ENCODE peak calls at places on chromosome 11, in five cellular contexts. J is AG04450, Q is fibroblast of mammary gland, O is psoas muscle, L is tibial nerve. D is an unnamed sample.

GRCh38 chr11:113162590-113162961 is 151.8 kb upstream of the TTC12 start:
- DNase-seq in L (peak; percentile 27), O (no peak), J (no peak), Q (no peak), D (no peak)

GRCh38 chr11:17692931-17693330 is 26.4 kb upstream of the MYOD1 start:
- DNase-seq in L (no peak), J (no peak), Q (no peak), O (no peak), D (no peak)

GRCh38 chr11:30016588-30017363 is at the start of gene KCNA4:
- DNase-seq in J (no peak), L (no peak), Q (no peak), O (no peak), D (no peak)

GRCh38 chr11:116194156-116194904 is 578.5 kb downstream of the BUD13 start:
- DNase-seq in J (no peak), O (no peak), Q (no peak), L (no peak), D (no peak)

GRCh38 chr11:100739636-100740035 is 52.5 kb downstream of the ARHGAP42 start:
- DNase-seq in O (no peak), Q (peak; percentile 85), J (peak; percentile 78), L (no peak), D (peak; percentile 38)

GRCh38 chr11:7154881-7155344 is 66.1 kb downstream of the RBMXL2 start:
- DNase-seq in L (no peak), Q (peak; percentile 26), J (no peak), O (no peak), D (no peak)

GRCh38 chr11:8040261-8040920 is 40.6 kb upstream of the TUB start:
- DNase-seq in Q (peak; percentile 46), J (no peak), L (no peak), O (no peak), D (no peak)

GRCh38 chr11:70483077-70483861 is 84.9 kb downstream of the CTTN start:
- DNase-seq in O (no peak), Q (peak; percentile 74), L (no peak), J (peak; percentile 7), D (peak; percentile 69)

GRCh38 chr11:133134561-133135173 is 397.6 kb downstream of the OPCML start:
- DNase-seq in L (no peak), J (no peak), O (peak; percentile 32), Q (peak; percentile 19), D (peak; percentile 0)

GRCh38 chr11:68925613-68926012 is 21.9 kb downstream of the IGHMBP2 start:
- DNase-seq in J (no peak), O (no peak), Q (no peak), L (no peak), D (no peak)

GRCh38 chr11:114595571-114595970 is at the start of gene NXPE4:
- DNase-seq in Q (no peak), J (no peak), L (no peak), O (no peak), D (no peak)

GRCh38 chr11:114596175-114596919 is 761 bp upstream of the NXPE4 start:
- DNase-seq in O (no peak), J (no peak), L (no peak), Q (no peak), D (no peak)

GRCh38 chr11:114598461-114598860 is 2.9 kb upstream of the NXPE4 start:
- DNase-seq in Q (no peak), J (no peak), O (no peak), L (no peak), D (no peak)

GRCh38 chr11:114594703-114595102 is 883 bp downstream of the NXPE4 start:
- DNase-seq in J (no peak), Q (no peak), O (no peak), L (no peak), D (no peak)
- TF ChIP-seq CTCF in J (no peak), Q (no peak), O (no peak), L (no peak), D (no peak)

GRCh38 chr11:128772814-128773213 is 78.9 kb downstream of the FLI1 start:
- DNase-seq in Q (no peak), L (no peak), O (peak; percentile 39), J (no peak), D (no peak)

GRCh38 chr11:128767518-128767917 is 73.6 kb downstream of the FLI1 start:
- DNase-seq in Q (no peak), J (no peak), O (no peak), L (no peak), D (no peak)

GRCh38 chr11:128768876-128769275 is 75.0 kb downstream of the FLI1 start:
- DNase-seq in L (no peak), Q (no peak), J (no peak), O (no peak), D (no peak)

GRCh38 chr11:128774593-128774992 is 80.7 kb downstream of the FLI1 start:
- DNase-seq in J (no peak), O (no peak), L (no peak), Q (no peak), D (no peak)

GRCh38 chr11:128771102-128771501 is 77.2 kb downstream of the FLI1 start:
- DNase-seq in J (no peak), O (no peak), Q (no peak), L (no peak), D (no peak)
- TF ChIP-seq CTCF in J (no peak), O (no peak), Q (no peak), L (no peak), D (no peak)

GRCh38 chr11:45212566-45213315 is 66.3 kb downstream of the PRDM11 start:
- DNase-seq in J (no peak), Q (no peak), O (no peak), L (no peak), D (no peak)
- TF ChIP-seq CTCF in J (peak; percentile 16), Q (no peak), O (no peak), L (no peak), D (no peak)

GRCh38 chr11:12979928-12980689 is 29.0 kb upstream of the RASSF10 start:
- DNase-seq in L (no peak), J (no peak), Q (no peak), O (no peak), D (no peak)

GRCh38 chr11:12981879-12982531 is 27.1 kb upstream of the RASSF10 start:
- DNase-seq in J (no peak), Q (peak; percentile 18), L (no peak), O (no peak), D (peak; percentile 27)

GRCh38 chr11:12986194-12986898 is 22.8 kb upstream of the RASSF10 start:
- DNase-seq in L (no peak), J (no peak), O (no peak), Q (no peak), D (no peak)

DNA sequence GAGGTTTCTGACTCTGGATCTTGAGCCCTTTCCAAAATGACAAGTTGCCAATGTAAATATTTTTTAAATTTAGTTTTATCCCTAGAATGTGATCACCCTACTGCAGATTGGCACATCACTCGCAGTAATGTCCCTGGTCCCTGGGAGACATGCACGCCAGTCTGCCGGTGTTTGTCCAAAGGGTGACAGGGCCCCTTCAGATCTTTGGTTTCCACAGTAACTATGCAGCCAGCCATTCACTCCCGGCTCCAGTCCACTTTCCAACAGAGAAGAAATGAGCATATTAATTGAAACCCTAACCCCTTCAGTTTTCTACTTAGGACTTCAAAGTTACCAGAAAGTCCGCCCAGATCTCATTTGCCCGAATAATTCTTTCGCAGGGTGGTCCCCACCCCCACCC is 25.8 kb upstream of the RASSF10 start:
- DNase-seq in J (no peak), L (no peak), O (no peak), Q (no peak), D (no peak)
- TF ChIP-seq CTCF in J (no peak), L (no peak), O (no peak), Q (no peak), D (no peak)

DNA sequence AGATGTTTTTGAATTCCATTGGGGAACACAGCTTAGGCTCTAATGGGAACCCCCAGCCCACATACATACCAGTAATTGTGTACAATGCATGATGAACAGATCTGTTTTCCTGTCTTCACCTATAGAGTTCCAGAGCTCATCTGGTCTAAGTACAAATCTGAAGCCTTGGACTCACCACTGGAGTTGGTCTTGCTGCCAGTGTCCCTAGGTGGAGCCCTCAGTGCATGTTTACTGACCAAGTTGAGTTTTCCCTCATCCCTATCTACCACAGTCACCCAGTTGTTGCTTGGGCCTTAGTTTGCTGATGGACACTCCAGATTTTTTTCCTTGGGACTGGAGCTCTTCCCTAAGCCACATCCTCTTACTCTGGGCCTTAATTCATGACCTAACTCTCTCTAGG is 159.2 kb upstream of the DDI1 start:
- DNase-seq in O (no peak), J (no peak), L (no peak), Q (peak; percentile 30), D (peak; percentile 7)
- TF ChIP-seq CTCF in O (no peak), J (no peak), L (no peak), Q (peak; percentile 16), D (no peak)

GRCh38 chr11:64245401-64245796 is 1.3 kb downstream of the PPP1R14B start:
- DNase-seq in J (no peak), O (peak; percentile 74), Q (no peak), L (no peak), D (peak; percentile 53)

GRCh38 chr11:64245797-64246623 is 733 bp downstream of the PPP1R14B start:
- DNase-seq in O (peak; percentile 92), J (peak; percentile 50), Q (peak; percentile 91), L (peak; percentile 58), D (peak; percentile 97)

GRCh38 chr11:64247729-64248531 is 1.2 kb upstream of the PPP1R14B start:
- DNase-seq in J (no peak), O (no peak), Q (no peak), L (no peak), D (no peak)

GRCh38 chr11:64248578-64248977 is 1.8 kb upstream of the PPP1R14B start:
- DNase-seq in Q (no peak), O (no peak), J (no peak), L (no peak), D (no peak)

GRCh38 chr11:64246874-64247728 is at the start of gene PPP1R14B:
- DNase-seq in L (peak; percentile 77), O (peak; percentile 94), Q (peak; percentile 86), J (peak; percentile 49), D (peak; percentile 86)
- TF ChIP-seq CTCF in L (no peak), O (no peak), Q (no peak), J (peak; percentile 7), D (no peak)